ENCODE peak calls at places on chromosomes 13 and 19, in ten cellular contexts. One of them, this sample, is unnamed.

GRCh38 chr19:41785653-41786052 is 10.7 kb upstream of the CEACAM3 start:
- DNase-seq in colonic mucosa: peak; percentile 81
- DNase-seq in endodermal cell: peak; percentile 88
- DNase-seq in neural progenitor cell: peak; percentile 76
- DNase-seq in endothelial cell of umbilical vein: peak; percentile 66
- DNase-seq in uterus: no peak
- DNase-seq in prostate gland: peak; percentile 75
- DNase-seq in Peyer's patch: peak; percentile 48
- DNase-seq in adrenal gland: peak; percentile 63
- DNase-seq in breast epithelium: peak; percentile 33
- DNase-seq in this sample: peak; percentile 76

GRCh38 chr19:55080121-55080914 is 4.6 kb downstream of the EPS8L1 start:
- DNase-seq in colonic mucosa: peak; percentile 94
- DNase-seq in prostate gland: peak; percentile 55
- DNase-seq in breast epithelium: peak; percentile 73
- DNase-seq in endodermal cell: peak; percentile 98
- DNase-seq in uterus: no peak
- DNase-seq in neural progenitor cell: peak; percentile 83
- DNase-seq in Peyer's patch: peak; percentile 48
- DNase-seq in adrenal gland: no peak
- DNase-seq in endothelial cell of umbilical vein: peak; percentile 47
- DNase-seq in this sample: no peak

GRCh38 chr13:27969866-27970229 is 733 bp upstream of the CDX2 start:
- DNase-seq in breast epithelium: no peak
- DNase-seq in endothelial cell of umbilical vein: no peak
- DNase-seq in uterus: no peak
- DNase-seq in adrenal gland: no peak
- DNase-seq in colonic mucosa: no peak
- DNase-seq in neural progenitor cell: no peak
- DNase-seq in Peyer's patch: no peak
- DNase-seq in endodermal cell: no peak
- DNase-seq in prostate gland: no peak
- DNase-seq in this sample: no peak

GRCh38 chr13:98466634-98467236 is 110.2 kb downstream of the STK24 start:
- DNase-seq in endodermal cell: peak; percentile 94
- DNase-seq in adrenal gland: no peak
- DNase-seq in breast epithelium: no peak
- DNase-seq in Peyer's patch: peak; percentile 46
- DNase-seq in colonic mucosa: no peak
- DNase-seq in endothelial cell of umbilical vein: peak; percentile 67
- DNase-seq in neural progenitor cell: peak; percentile 68
- DNase-seq in prostate gland: no peak
- DNase-seq in uterus: no peak
- DNase-seq in this sample: no peak

GRCh38 chr19:17530586-17530985 is 19.1 kb downstream of the PGLS start:
- DNase-seq in endothelial cell of umbilical vein: no peak
- DNase-seq in endodermal cell: peak; percentile 86
- DNase-seq in uterus: no peak
- DNase-seq in colonic mucosa: no peak
- DNase-seq in Peyer's patch: no peak
- DNase-seq in prostate gland: no peak
- DNase-seq in breast epithelium: no peak
- DNase-seq in adrenal gland: no peak
- DNase-seq in neural progenitor cell: no peak
- DNase-seq in this sample: no peak

GRCh38 chr19:21084343-21084742 is 2.3 kb downstream of the ZNF714 start:
- DNase-seq in colonic mucosa: no peak
- DNase-seq in neural progenitor cell: no peak
- DNase-seq in breast epithelium: no peak
- DNase-seq in endodermal cell: no peak
- DNase-seq in endothelial cell of umbilical vein: no peak
- DNase-seq in Peyer's patch: no peak
- DNase-seq in prostate gland: no peak
- DNase-seq in adrenal gland: no peak
- DNase-seq in uterus: no peak
- DNase-seq in this sample: no peak

GRCh38 chr19:41276231-41276630 is 12.1 kb downstream of the HNRNPUL1 start:
- DNase-seq in prostate gland: no peak
- DNase-seq in breast epithelium: no peak
- DNase-seq in Peyer's patch: no peak
- DNase-seq in neural progenitor cell: no peak
- DNase-seq in colonic mucosa: no peak
- DNase-seq in endothelial cell of umbilical vein: no peak
- DNase-seq in uterus: no peak
- DNase-seq in endodermal cell: no peak
- DNase-seq in adrenal gland: no peak
- DNase-seq in this sample: no peak

GRCh38 chr13:79037197-79037596 is 368.9 kb downstream of the RBM26 start:
- DNase-seq in adrenal gland: no peak
- DNase-seq in prostate gland: no peak
- DNase-seq in Peyer's patch: no peak
- DNase-seq in colonic mucosa: no peak
- DNase-seq in neural progenitor cell: no peak
- DNase-seq in endodermal cell: no peak
- DNase-seq in endothelial cell of umbilical vein: no peak
- DNase-seq in uterus: no peak
- DNase-seq in breast epithelium: no peak
- DNase-seq in this sample: no peak

GRCh38 chr19:16382775-16383543 is 58.3 kb downstream of the KLF2 start:
- DNase-seq in breast epithelium: peak; percentile 74
- DNase-seq in endothelial cell of umbilical vein: peak; percentile 86
- DNase-seq in neural progenitor cell: peak; percentile 88
- DNase-seq in prostate gland: peak; percentile 80
- DNase-seq in endodermal cell: peak; percentile 95
- DNase-seq in adrenal gland: peak; percentile 94
- DNase-seq in uterus: peak; percentile 92
- DNase-seq in colonic mucosa: peak; percentile 88
- DNase-seq in Peyer's patch: peak; percentile 75
- DNase-seq in this sample: peak; percentile 84

GRCh38 chr13:76759877-76760276 is 126.3 kb downstream of the KCTD12 start:
- DNase-seq in colonic mucosa: no peak
- DNase-seq in breast epithelium: no peak
- DNase-seq in Peyer's patch: no peak
- DNase-seq in endothelial cell of umbilical vein: no peak
- DNase-seq in uterus: no peak
- DNase-seq in adrenal gland: no peak
- DNase-seq in neural progenitor cell: no peak
- DNase-seq in prostate gland: no peak
- DNase-seq in endodermal cell: no peak
- DNase-seq in this sample: no peak

GRCh38 chr13:35953537-35954206 is 177.5 kb downstream of the DCLK1 start:
- DNase-seq in Peyer's patch: peak; percentile 16
- DNase-seq in endothelial cell of umbilical vein: peak; percentile 79
- DNase-seq in colonic mucosa: peak; percentile 58
- DNase-seq in neural progenitor cell: peak; percentile 86
- DNase-seq in endodermal cell: peak; percentile 88
- DNase-seq in prostate gland: peak; percentile 70
- DNase-seq in uterus: peak; percentile 92
- DNase-seq in adrenal gland: peak; percentile 87
- DNase-seq in breast epithelium: peak; percentile 57
- DNase-seq in this sample: peak; percentile 52

GRCh38 chr19:2474232-2475017 is 1.5 kb upstream of the GADD45B start:
- DNase-seq in uterus: peak; percentile 84
- DNase-seq in breast epithelium: peak; percentile 76
- DNase-seq in Peyer's patch: peak; percentile 85
- DNase-seq in colonic mucosa: peak; percentile 84
- DNase-seq in endodermal cell: peak; percentile 97
- DNase-seq in adrenal gland: peak; percentile 88
- DNase-seq in endothelial cell of umbilical vein: peak; percentile 92
- DNase-seq in prostate gland: peak; percentile 78
- DNase-seq in neural progenitor cell: peak; percentile 95
- DNase-seq in this sample: peak; percentile 85
- H3K27ac ChIP-seq in uterus: peak overlapping the region; percentile 84
- H3K27ac ChIP-seq in breast epithelium: peak overlapping the region; percentile 94
- H3K27ac ChIP-seq in Peyer's patch: peak overlapping the region; percentile 87
- H3K27ac ChIP-seq in colonic mucosa: peak overlapping the region; percentile 88
- H3K27ac ChIP-seq in endodermal cell: no peak overlapping the region
- H3K27ac ChIP-seq in adrenal gland: peak overlapping the region; percentile 96
- H3K27ac ChIP-seq in endothelial cell of umbilical vein: peak overlapping the region; percentile 86
- H3K27ac ChIP-seq in prostate gland: peak overlapping the region; percentile 78
- H3K27ac ChIP-seq in neural progenitor cell: no peak overlapping the region
- H3K27ac ChIP-seq in this sample: peak overlapping the region; percentile 94

GRCh38 chr19:38173324-38174041 is 50.5 kb downstream of the DPF1 start:
- DNase-seq in Peyer's patch: no peak
- DNase-seq in prostate gland: no peak
- DNase-seq in breast epithelium: peak; percentile 18
- DNase-seq in uterus: no peak
- DNase-seq in endodermal cell: no peak
- DNase-seq in neural progenitor cell: no peak
- DNase-seq in adrenal gland: peak; percentile 94
- DNase-seq in endothelial cell of umbilical vein: peak; percentile 17
- DNase-seq in colonic mucosa: no peak
- DNase-seq in this sample: peak; percentile 70
- H3K4me3 ChIP-seq in Peyer's patch: no peak overlapping the region
- H3K4me3 ChIP-seq in prostate gland: no peak overlapping the region
- H3K4me3 ChIP-seq in breast epithelium: no peak overlapping the region
- H3K4me3 ChIP-seq in uterus: no peak overlapping the region
- H3K4me3 ChIP-seq in endodermal cell: no peak overlapping the region
- H3K4me3 ChIP-seq in neural progenitor cell: no peak overlapping the region
- H3K4me3 ChIP-seq in adrenal gland: no peak overlapping the region
- H3K4me3 ChIP-seq in endothelial cell of umbilical vein: no peak overlapping the region
- H3K4me3 ChIP-seq in colonic mucosa: no peak overlapping the region
- H3K4me3 ChIP-seq in this sample: no peak overlapping the region

GRCh38 chr13:41706189-41706588 is 248.8 kb downstream of the RGCC start:
- DNase-seq in prostate gland: no peak
- DNase-seq in breast epithelium: no peak
- DNase-seq in endodermal cell: no peak
- DNase-seq in adrenal gland: no peak
- DNase-seq in uterus: no peak
- DNase-seq in endothelial cell of umbilical vein: no peak
- DNase-seq in Peyer's patch: no peak
- DNase-seq in neural progenitor cell: no peak
- DNase-seq in colonic mucosa: no peak
- DNase-seq in this sample: no peak
- H3K9me3 ChIP-seq in prostate gland: no peaks in the 10 kb centered on the region
- H3K9me3 ChIP-seq in breast epithelium: no peaks in the 10 kb centered on the region
- H3K9me3 ChIP-seq in endodermal cell: no peaks in the 10 kb centered on the region
- H3K9me3 ChIP-seq in adrenal gland: no peaks in the 10 kb centered on the region
- H3K9me3 ChIP-seq in uterus: no peaks in the 10 kb centered on the region
- H3K9me3 ChIP-seq in endothelial cell of umbilical vein: no peaks in the 10 kb centered on the region
- H3K9me3 ChIP-seq in Peyer's patch: no peaks in the 10 kb centered on the region
- H3K9me3 ChIP-seq in neural progenitor cell: no peaks in the 10 kb centered on the region
- H3K9me3 ChIP-seq in colonic mucosa: no peaks in the 10 kb centered on the region
- H3K9me3 ChIP-seq in this sample: no peaks in the 10 kb centered on the region

GRCh38 chr13:33108620-33109019 is 92.4 kb downstream of the KL start:
- DNase-seq in Peyer's patch: no peak
- DNase-seq in endodermal cell: no peak
- DNase-seq in colonic mucosa: no peak
- DNase-seq in neural progenitor cell: no peak
- DNase-seq in endothelial cell of umbilical vein: no peak
- DNase-seq in prostate gland: no peak
- DNase-seq in breast epithelium: no peak
- DNase-seq in uterus: no peak
- DNase-seq in adrenal gland: no peak
- DNase-seq in this sample: no peak

GRCh38 chr13:33109319-33109718 is 93.1 kb downstream of the KL start:
- DNase-seq in colonic mucosa: no peak
- DNase-seq in endodermal cell: no peak
- DNase-seq in prostate gland: no peak
- DNase-seq in uterus: no peak
- DNase-seq in Peyer's patch: no peak
- DNase-seq in adrenal gland: no peak
- DNase-seq in endothelial cell of umbilical vein: no peak
- DNase-seq in breast epithelium: no peak
- DNase-seq in neural progenitor cell: no peak
- DNase-seq in this sample: no peak

GRCh38 chr13:33110713-33111413 is 94.6 kb downstream of the KL start:
- DNase-seq in endodermal cell: no peak
- DNase-seq in colonic mucosa: peak; percentile 33
- DNase-seq in endothelial cell of umbilical vein: peak; percentile 74
- DNase-seq in uterus: no peak
- DNase-seq in breast epithelium: peak; percentile 28
- DNase-seq in prostate gland: no peak
- DNase-seq in adrenal gland: peak; percentile 70
- DNase-seq in neural progenitor cell: no peak
- DNase-seq in Peyer's patch: peak; percentile 32
- DNase-seq in this sample: no peak

GRCh38 chr13:33110386-33110712 is 94.1 kb downstream of the KL start:
- DNase-seq in Peyer's patch: no peak
- DNase-seq in uterus: no peak
- DNase-seq in adrenal gland: no peak
- DNase-seq in breast epithelium: no peak
- DNase-seq in endodermal cell: no peak
- DNase-seq in neural progenitor cell: no peak
- DNase-seq in endothelial cell of umbilical vein: no peak
- DNase-seq in colonic mucosa: no peak
- DNase-seq in prostate gland: no peak
- DNase-seq in this sample: no peak

DNA sequence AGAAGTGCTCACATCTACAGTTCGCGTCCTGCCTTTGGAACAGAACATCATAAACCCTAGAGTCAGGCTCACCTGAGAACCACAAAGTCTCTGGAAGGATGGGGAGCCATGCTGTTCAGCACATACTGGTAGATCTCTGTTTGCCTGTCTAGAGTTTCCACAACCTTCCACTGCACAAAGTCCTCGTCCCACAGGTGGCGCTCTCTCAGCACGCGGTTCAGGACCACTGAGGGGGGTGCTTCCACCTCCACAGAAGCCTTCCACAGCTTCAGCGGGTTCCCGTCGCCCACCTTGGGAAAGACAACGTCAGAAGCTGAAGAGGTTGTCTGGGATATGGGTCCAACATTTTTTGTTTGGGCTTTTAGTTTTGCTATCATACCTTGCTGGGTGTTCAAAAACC is 93.6 kb downstream of the KL start:
- DNase-seq in uterus: no peak
- DNase-seq in breast epithelium: no peak
- DNase-seq in endothelial cell of umbilical vein: no peak
- DNase-seq in endodermal cell: peak; percentile 78
- DNase-seq in Peyer's patch: no peak
- DNase-seq in neural progenitor cell: peak; percentile 31
- DNase-seq in prostate gland: no peak
- DNase-seq in adrenal gland: no peak
- DNase-seq in colonic mucosa: no peak
- DNase-seq in this sample: no peak
- H3K27ac ChIP-seq in uterus: peak overlapping the region; percentile 82
- H3K27ac ChIP-seq in breast epithelium: peak overlapping the region; percentile 82
- H3K27ac ChIP-seq in endothelial cell of umbilical vein: no peak overlapping the region
- H3K27ac ChIP-seq in endodermal cell: no peak overlapping the region
- H3K27ac ChIP-seq in Peyer's patch: peak overlapping the region; percentile 53
- H3K27ac ChIP-seq in neural progenitor cell: no peak overlapping the region
- H3K27ac ChIP-seq in prostate gland: peak overlapping the region; percentile 65
- H3K27ac ChIP-seq in adrenal gland: peak overlapping the region; percentile 55
- H3K27ac ChIP-seq in colonic mucosa: no peak overlapping the region
- H3K27ac ChIP-seq in this sample: no peak overlapping the region

DNA sequence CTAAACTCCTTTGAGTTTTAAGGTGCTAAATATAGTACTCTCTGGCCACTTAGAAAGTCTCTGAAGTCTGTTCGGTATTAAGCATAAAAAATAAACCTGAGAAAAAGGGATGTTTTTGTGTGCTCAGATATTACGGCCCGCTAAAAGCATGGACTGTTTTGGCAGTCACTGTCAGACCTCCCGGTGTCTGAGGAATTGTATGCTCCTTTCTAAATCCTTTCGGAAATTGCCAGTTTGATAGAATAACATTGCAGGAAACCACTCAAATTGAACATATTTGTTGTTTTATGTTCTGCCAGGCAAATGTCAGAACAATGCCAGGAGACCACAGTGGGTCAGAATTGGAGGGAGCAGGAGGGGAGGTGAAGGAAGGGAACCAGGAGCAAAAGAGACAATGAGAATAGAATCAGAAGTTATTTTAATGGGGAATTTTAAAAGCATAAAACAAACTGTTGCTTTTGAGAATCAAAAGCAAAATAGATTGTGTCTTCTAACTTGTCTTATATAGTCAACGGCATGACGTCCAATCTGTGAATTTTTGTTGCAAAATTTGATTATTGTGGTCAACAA is 257.3 kb downstream of the SPRY2 start:
- DNase-seq in Peyer's patch: no peak
- DNase-seq in endodermal cell: no peak
- DNase-seq in adrenal gland: no peak
- DNase-seq in breast epithelium: no peak
- DNase-seq in prostate gland: no peak
- DNase-seq in uterus: no peak
- DNase-seq in colonic mucosa: no peak
- DNase-seq in endothelial cell of umbilical vein: peak; percentile 62
- DNase-seq in neural progenitor cell: no peak
- DNase-seq in this sample: no peak
- H3K4me3 ChIP-seq in Peyer's patch: no peak overlapping the region
- H3K4me3 ChIP-seq in endodermal cell: no peak overlapping the region
- H3K4me3 ChIP-seq in adrenal gland: no peak overlapping the region
- H3K4me3 ChIP-seq in breast epithelium: peak overlapping the region; percentile 3
- H3K4me3 ChIP-seq in prostate gland: no peak overlapping the region
- H3K4me3 ChIP-seq in uterus: no peak overlapping the region
- H3K4me3 ChIP-seq in colonic mucosa: no peak overlapping the region
- H3K4me3 ChIP-seq in endothelial cell of umbilical vein: peak overlapping the region; percentile 52
- H3K4me3 ChIP-seq in neural progenitor cell: no peak overlapping the region
- H3K4me3 ChIP-seq in this sample: no peak overlapping the region